ENCODE peak calls at places on chromosomes 12 and 14, in four cellular contexts. P is heart left ventricle, T is right lobe of liver, Z is K562. C is an unnamed sample.

GRCh38 chr14:75022655-75023054 is 19.9 kb downstream of the EIF2B2 start:
- DNase-seq in P (no peak), T (no peak), Z (peak; percentile 19), C (peak; percentile 34)

GRCh38 chr12:85866929-85867776 is 6.9 kb upstream of the NTS start:
- DNase-seq in P (no peak), T (no peak), Z (peak; percentile 10), C (peak; percentile 20)

GRCh38 chr14:69087061-69087461 is 65.9 kb downstream of the DCAF5 start:
- DNase-seq in P (no peak), T (no peak), Z (no peak), C (no peak)

GRCh38 chr14:36658091-36659009 is 3.3 kb upstream of the PAX9 start:
- DNase-seq in P (no peak), T (no peak), Z (no peak), C (no peak)

GRCh38 chr14:73567951-73568885 is 795 bp upstream of the ACOT2 start:
- DNase-seq in P (no peak), T (no peak), Z (no peak), C (no peak)

GRCh38 chr14:39884091-39884490 is 451.9 kb upstream of the FBXO33 start:
- DNase-seq in P (no peak), T (no peak), Z (no peak), C (no peak)

GRCh38 chr12:5511644-5512584 is 80.0 kb downstream of the NTF3 start:
- DNase-seq in P (no peak), T (peak; percentile 62), Z (peak; percentile 19), C (no peak)

GRCh38 chr12:52023976-52024688 is 17.4 kb downstream of the TAMALIN start:
- DNase-seq in P (no peak), T (no peak), Z (no peak), C (no peak)

GRCh38 chr14:90487031-90487430 is 90.2 kb downstream of the CALM1 start:
- DNase-seq in P (no peak), T (peak; percentile 44), Z (no peak), C (peak; percentile 68)

GRCh38 chr14:105055736-105056302 is 9.4 kb downstream of the GPR132 start:
- DNase-seq in P (no peak), T (no peak), Z (no peak), C (no peak)

GRCh38 chr12:8146416-8146771 is 10.4 kb upstream of the ZNF705A start:
- DNase-seq in P (no peak), T (no peak), Z (no peak), C (no peak)

GRCh38 chr12:49777800-49778748 is 36.7 kb downstream of the TMBIM6 start:
- DNase-seq in P (peak; percentile 80), T (peak; percentile 71), Z (peak; percentile 70), C (peak; percentile 69)

GRCh38 chr12:111584959-111585358 is 14.2 kb downstream of the ATXN2 start:
- DNase-seq in P (no peak), T (no peak), Z (no peak), C (no peak)

GRCh38 chr14:80024417-80024816 is 186.9 kb downstream of the DIO2 start:
- DNase-seq in P (no peak), T (no peak), Z (no peak), C (no peak)

GRCh38 chr12:52042706-52043385 is 8.4 kb upstream of the NR4A1 start:
- DNase-seq in P (no peak), T (no peak), Z (no peak), C (no peak)

GRCh38 chr14:90519262-90519920 is 122.6 kb downstream of the CALM1 start:
- DNase-seq in P (no peak), T (no peak), Z (no peak), C (no peak)

GRCh38 chr12:112480931-112481330 is 62.2 kb downstream of the PTPN11 start:
- DNase-seq in P (no peak), T (no peak), Z (no peak), C (no peak)

GRCh38 chr14:104290058-104290667 is 151.8 kb downstream of the KIF26A start:
- DNase-seq in P (peak; percentile 18), T (peak; percentile 35), Z (no peak), C (peak; percentile 3)

GRCh38 chr14:105845725-105846309 is 319.4 kb downstream of the TMEM121 start:
- DNase-seq in P (no peak), T (no peak), Z (no peak), C (no peak)

GRCh38 chr12:104355630-104356029 is 52.1 kb downstream of the EID3 start:
- DNase-seq in P (no peak), T (no peak), Z (no peak), C (no peak)

GRCh38 chr14:55867726-55868125 is 250.5 kb upstream of the PELI2 start:
- DNase-seq in P (no peak), T (no peak), Z (no peak), C (no peak)

GRCh38 chr12:101855364-101855884 is 22.0 kb upstream of the DRAM1 start:
- DNase-seq in P (no peak), T (no peak), Z (peak; percentile 93), C (no peak)

GRCh38 chr14:63542231-63542999 is 762 bp downstream of the PPP2R5E start:
- DNase-seq in P (peak; percentile 68), T (peak; percentile 48), Z (peak; percentile 35), C (peak; percentile 74)

DNA sequence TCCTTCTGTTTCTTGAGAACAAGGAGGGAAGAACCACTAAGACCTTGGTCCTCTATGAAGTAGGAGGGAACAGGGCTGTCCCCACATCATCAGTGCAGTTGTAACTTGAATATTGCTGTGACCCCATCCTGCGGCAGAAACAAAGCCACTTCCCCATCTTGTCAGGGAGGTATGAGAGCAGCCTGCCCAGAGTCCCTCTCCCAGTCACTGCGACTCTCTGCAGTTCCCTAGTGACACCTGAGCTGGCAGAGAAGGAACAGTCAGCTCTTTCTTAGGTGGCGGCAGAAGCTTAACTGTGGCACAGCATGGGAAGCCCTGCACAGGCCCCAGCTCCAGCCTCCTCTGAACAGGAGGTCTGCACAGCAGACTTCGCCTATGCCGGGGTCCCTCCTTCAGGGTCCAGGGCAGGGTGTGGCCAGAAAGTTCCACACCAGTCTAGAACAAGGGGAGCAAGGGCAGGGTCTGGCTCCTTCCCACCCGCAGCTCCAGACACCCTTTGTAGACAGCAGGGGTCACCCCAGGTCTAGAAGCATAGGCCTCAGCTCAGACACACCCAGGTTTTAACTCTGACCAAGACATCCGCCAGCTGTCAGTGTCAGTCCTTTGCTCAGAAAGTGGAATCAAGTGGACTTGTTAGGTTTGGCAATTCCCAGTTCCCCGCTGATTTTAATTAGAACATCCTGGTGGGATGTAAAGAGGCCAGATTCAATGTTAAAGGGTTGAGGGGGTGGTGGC is 36.8 kb downstream of the DEGS2 start:
- DNase-seq in P (no peak), T (no peak), Z (peak; percentile 33), C (peak; percentile 78)
- TF ChIP-seq CTCF in P (no peak), T (no peak), Z (peak; percentile 43), C (peak; percentile 50)

GRCh38 chr12:33314223-33314622 is 125.4 kb downstream of the SYT10 start:
- DNase-seq in P (no peak), T (no peak), Z (no peak), C (no peak)

GRCh38 chr12:33313476-33313875 is 126.1 kb downstream of the SYT10 start:
- DNase-seq in P (no peak), T (no peak), Z (no peak), C (no peak)

DNA sequence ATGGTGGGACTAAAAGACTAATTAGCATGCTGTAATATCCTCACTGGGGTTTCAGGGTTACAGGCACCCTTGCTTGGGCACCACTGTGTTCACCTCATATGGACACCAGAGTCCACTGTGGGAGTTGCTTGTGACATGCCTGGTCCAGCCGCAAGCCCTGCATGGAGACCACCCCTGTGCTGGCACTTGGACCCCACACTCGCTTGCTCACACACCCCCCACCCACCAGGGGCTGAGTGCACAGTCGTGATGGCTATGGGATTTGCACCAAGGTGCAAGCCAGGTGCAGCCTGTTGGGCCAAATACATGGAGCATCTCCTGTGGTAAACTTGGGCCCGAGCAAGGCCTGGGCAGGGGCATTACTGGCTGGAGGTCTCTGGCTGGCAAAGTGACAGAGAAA is 129.1 kb downstream of the SYT10 start:
- DNase-seq in P (no peak), T (no peak), Z (no peak), C (no peak)
- H3K27me3 ChIP-seq in P (no peaks in the 10 kb centered on the region), T (no peaks in the 10 kb centered on the region), Z (no peaks in the 10 kb centered on the region), C (peaks cover 10% of the 10 kb centered on the region)

GRCh38 chr12:30813741-30814687 is 59.3 kb upstream of the CAPRIN2 start:
- DNase-seq in P (no peak), T (no peak), Z (no peak), C (no peak)
- TF ChIP-seq CTCF in P (no peak), T (no peak), Z (no peak), C (no peak)

GRCh38 chr14:52443506-52443905 is 108.8 kb downstream of the TXNDC16 start:
- DNase-seq in P (no peak), T (no peak), Z (no peak), C (no peak)
- H3K27me3 ChIP-seq in P (no peaks in the 10 kb centered on the region), T (no peaks in the 10 kb centered on the region), Z (no peaks in the 10 kb centered on the region), C (no peaks in the 10 kb centered on the region)